ENCODE peak calls at places on chromosomes 4 and X, in eight cellular contexts. One of them, this sample, is unnamed.
A peak's percentile ranks its signal among the peaks of the same experiment; 100 is the strongest.

GRCh38 chr4:173647902-173648301 is 117.9 kb upstream of the HAND2 start:
- DNase-seq in fibroblast of lung: no peak
- DNase-seq in heart left ventricle: no peak
- DNase-seq in ovary: no peak
- DNase-seq in right atrium auricular region: no peak
- DNase-seq in body of pancreas: no peak
- DNase-seq in mammary epithelial cell: no peak
- DNase-seq in left ventricle myocardium inferior: no peak
- DNase-seq in this sample: no peak

GRCh38 chrX:10900585-10901289 is 210.4 kb upstream of the HCCS start:
- DNase-seq in mammary epithelial cell: peak; percentile 51
- DNase-seq in heart left ventricle: no peak
- DNase-seq in left ventricle myocardium inferior: no peak
- DNase-seq in ovary: no peak
- DNase-seq in body of pancreas: no peak
- DNase-seq in fibroblast of lung: peak; percentile 47
- DNase-seq in right atrium auricular region: no peak
- DNase-seq in this sample: no peak

GRCh38 chr4:182278729-182279128 is 35.5 kb downstream of the TENM3 start:
- DNase-seq in ovary: no peak
- DNase-seq in left ventricle myocardium inferior: no peak
- DNase-seq in body of pancreas: no peak
- DNase-seq in heart left ventricle: no peak
- DNase-seq in fibroblast of lung: no peak
- DNase-seq in mammary epithelial cell: no peak
- DNase-seq in right atrium auricular region: no peak
- DNase-seq in this sample: no peak

GRCh38 chr4:71456841-71457240 is 118.0 kb downstream of the SLC4A4 start:
- DNase-seq in left ventricle myocardium inferior: no peak
- DNase-seq in mammary epithelial cell: peak; percentile 60
- DNase-seq in ovary: no peak
- DNase-seq in body of pancreas: no peak
- DNase-seq in right atrium auricular region: no peak
- DNase-seq in heart left ventricle: peak; percentile 16
- DNase-seq in fibroblast of lung: peak; percentile 72
- DNase-seq in this sample: no peak

GRCh38 chrX:150546711-150547153 is 21.7 kb upstream of the MTM1 start:
- DNase-seq in body of pancreas: no peak
- DNase-seq in left ventricle myocardium inferior: no peak
- DNase-seq in mammary epithelial cell: no peak
- DNase-seq in right atrium auricular region: no peak
- DNase-seq in ovary: peak; percentile 55
- DNase-seq in heart left ventricle: no peak
- DNase-seq in fibroblast of lung: peak; percentile 4
- DNase-seq in this sample: no peak

GRCh38 chr4:159296061-159296460 is 193.2 kb downstream of the RAPGEF2 start:
- DNase-seq in left ventricle myocardium inferior: no peak
- DNase-seq in body of pancreas: no peak
- DNase-seq in mammary epithelial cell: peak; percentile 62
- DNase-seq in ovary: no peak
- DNase-seq in right atrium auricular region: no peak
- DNase-seq in heart left ventricle: no peak
- DNase-seq in fibroblast of lung: peak; percentile 63
- DNase-seq in this sample: no peak

GRCh38 chrX:19846995-19847790 is 40.2 kb downstream of the SH3KBP1 start:
- DNase-seq in heart left ventricle: no peak
- DNase-seq in ovary: peak; percentile 53
- DNase-seq in body of pancreas: peak; percentile 46
- DNase-seq in mammary epithelial cell: peak; percentile 65
- DNase-seq in left ventricle myocardium inferior: peak; percentile 23
- DNase-seq in fibroblast of lung: peak; percentile 80
- DNase-seq in right atrium auricular region: peak; percentile 62
- DNase-seq in this sample: no peak

GRCh38 chr4:80011636-80012236 is 61.3 kb downstream of the ANTXR2 start:
- DNase-seq in heart left ventricle: no peak
- DNase-seq in fibroblast of lung: peak; percentile 79
- DNase-seq in ovary: no peak
- DNase-seq in right atrium auricular region: no peak
- DNase-seq in left ventricle myocardium inferior: no peak
- DNase-seq in body of pancreas: no peak
- DNase-seq in mammary epithelial cell: no peak
- DNase-seq in this sample: no peak

GRCh38 chrX:136866337-136867095 is 14.0 kb downstream of the RBMX start:
- DNase-seq in right atrium auricular region: no peak
- DNase-seq in left ventricle myocardium inferior: no peak
- DNase-seq in mammary epithelial cell: no peak
- DNase-seq in body of pancreas: peak; percentile 5
- DNase-seq in heart left ventricle: no peak
- DNase-seq in fibroblast of lung: no peak
- DNase-seq in ovary: peak; percentile 43
- DNase-seq in this sample: no peak

GRCh38 chrX:13254076-13254785 is 65.6 kb downstream of the ATXN3L start:
- DNase-seq in right atrium auricular region: no peak
- DNase-seq in ovary: peak; percentile 36
- DNase-seq in mammary epithelial cell: peak; percentile 74
- DNase-seq in left ventricle myocardium inferior: no peak
- DNase-seq in body of pancreas: peak; percentile 52
- DNase-seq in fibroblast of lung: peak; percentile 36
- DNase-seq in heart left ventricle: no peak
- DNase-seq in this sample: no peak

GRCh38 chrX:94178145-94178790 is 504.3 kb downstream of the FAM133A start:
- DNase-seq in fibroblast of lung: no peak
- DNase-seq in heart left ventricle: no peak
- DNase-seq in left ventricle myocardium inferior: no peak
- DNase-seq in ovary: no peak
- DNase-seq in right atrium auricular region: no peak
- DNase-seq in body of pancreas: no peak
- DNase-seq in mammary epithelial cell: peak; percentile 72
- DNase-seq in this sample: no peak

GRCh38 chrX:151004085-151004484 is 20.9 kb downstream of the HMGB3 start:
- DNase-seq in heart left ventricle: no peak
- DNase-seq in body of pancreas: no peak
- DNase-seq in mammary epithelial cell: no peak
- DNase-seq in ovary: no peak
- DNase-seq in fibroblast of lung: no peak
- DNase-seq in left ventricle myocardium inferior: no peak
- DNase-seq in right atrium auricular region: no peak
- DNase-seq in this sample: no peak

GRCh38 chr4:40995850-40996249 is 218.5 kb downstream of the APBB2 start:
- DNase-seq in mammary epithelial cell: no peak
- DNase-seq in fibroblast of lung: peak; percentile 44
- DNase-seq in ovary: no peak
- DNase-seq in heart left ventricle: no peak
- DNase-seq in right atrium auricular region: no peak
- DNase-seq in left ventricle myocardium inferior: no peak
- DNase-seq in body of pancreas: no peak
- DNase-seq in this sample: no peak

GRCh38 chr4:119517361-119518229 is 111.0 kb downstream of the PDE5A start:
- DNase-seq in heart left ventricle: peak; percentile 21
- DNase-seq in right atrium auricular region: no peak
- DNase-seq in body of pancreas: no peak
- DNase-seq in left ventricle myocardium inferior: no peak
- DNase-seq in mammary epithelial cell: no peak
- DNase-seq in fibroblast of lung: peak; percentile 41
- DNase-seq in ovary: no peak
- DNase-seq in this sample: no peak

GRCh38 chr4:173924561-173924960 is 358.9 kb downstream of the FBXO8 start:
- DNase-seq in ovary: no peak
- DNase-seq in fibroblast of lung: no peak
- DNase-seq in body of pancreas: no peak
- DNase-seq in heart left ventricle: no peak
- DNase-seq in right atrium auricular region: no peak
- DNase-seq in left ventricle myocardium inferior: no peak
- DNase-seq in mammary epithelial cell: no peak
- DNase-seq in this sample: no peak

GRCh38 chr4:89823416-89823815 is 13.5 kb downstream of the SNCA start:
- DNase-seq in ovary: no peak
- DNase-seq in right atrium auricular region: no peak
- DNase-seq in fibroblast of lung: peak; percentile 53
- DNase-seq in left ventricle myocardium inferior: no peak
- DNase-seq in heart left ventricle: no peak
- DNase-seq in body of pancreas: no peak
- DNase-seq in mammary epithelial cell: no peak
- DNase-seq in this sample: no peak

GRCh38 chrX:80808854-80809493 is 703 bp downstream of the BRWD3 start:
- DNase-seq in left ventricle myocardium inferior: no peak
- DNase-seq in heart left ventricle: peak; percentile 18
- DNase-seq in mammary epithelial cell: peak; percentile 37
- DNase-seq in ovary: peak; percentile 40
- DNase-seq in right atrium auricular region: no peak
- DNase-seq in fibroblast of lung: peak; percentile 6
- DNase-seq in body of pancreas: peak; percentile 24
- DNase-seq in this sample: peak; percentile 45

GRCh38 chr4:76679691-76680090 is 218.3 kb downstream of the SOWAHB start:
- DNase-seq in fibroblast of lung: no peak
- DNase-seq in ovary: no peak
- DNase-seq in body of pancreas: no peak
- DNase-seq in left ventricle myocardium inferior: no peak
- DNase-seq in mammary epithelial cell: no peak
- DNase-seq in right atrium auricular region: no peak
- DNase-seq in heart left ventricle: no peak
- DNase-seq in this sample: no peak

GRCh38 chr4:154807042-154807630 is 26.1 kb downstream of the RBM46 start:
- DNase-seq in mammary epithelial cell: peak; percentile 38
- DNase-seq in heart left ventricle: no peak
- DNase-seq in fibroblast of lung: peak; percentile 75
- DNase-seq in body of pancreas: no peak
- DNase-seq in right atrium auricular region: no peak
- DNase-seq in ovary: no peak
- DNase-seq in left ventricle myocardium inferior: no peak
- DNase-seq in this sample: no peak

GRCh38 chr4:163071308-163071707 is 95.4 kb downstream of the NAF1 start:
- DNase-seq in left ventricle myocardium inferior: no peak
- DNase-seq in right atrium auricular region: no peak
- DNase-seq in mammary epithelial cell: no peak
- DNase-seq in heart left ventricle: no peak
- DNase-seq in body of pancreas: no peak
- DNase-seq in fibroblast of lung: peak; percentile 9
- DNase-seq in ovary: no peak
- DNase-seq in this sample: no peak

GRCh38 chrX:110280954-110281353 is 36.9 kb downstream of the AMMECR1 start:
- DNase-seq in fibroblast of lung: peak; percentile 71
- DNase-seq in mammary epithelial cell: no peak
- DNase-seq in ovary: no peak
- DNase-seq in body of pancreas: no peak
- DNase-seq in right atrium auricular region: no peak
- DNase-seq in heart left ventricle: no peak
- DNase-seq in left ventricle myocardium inferior: no peak
- DNase-seq in this sample: no peak
- H3K4me1 ChIP-seq in fibroblast of lung: peaks cover 13% of the 10 kb centered on the region
- H3K4me1 ChIP-seq in mammary epithelial cell: peaks cover 17% of the 10 kb centered on the region
- H3K4me1 ChIP-seq in ovary: no peaks in the 10 kb centered on the region
- H3K4me1 ChIP-seq in body of pancreas: peaks cover 27% of the 10 kb centered on the region
- H3K4me1 ChIP-seq in right atrium auricular region: no peaks in the 10 kb centered on the region
- H3K4me1 ChIP-seq in heart left ventricle: peaks cover 10% of the 10 kb centered on the region
- H3K4me1 ChIP-seq in left ventricle myocardium inferior: peaks cover 9% of the 10 kb centered on the region
- H3K4me1 ChIP-seq in this sample: no peaks in the 10 kb centered on the region

GRCh38 chrX:30870572-30870971 is 18.5 kb downstream of the TAB3 start:
- DNase-seq in ovary: no peak
- DNase-seq in heart left ventricle: no peak
- DNase-seq in body of pancreas: no peak
- DNase-seq in fibroblast of lung: no peak
- DNase-seq in right atrium auricular region: no peak
- DNase-seq in mammary epithelial cell: no peak
- DNase-seq in left ventricle myocardium inferior: no peak
- DNase-seq in this sample: no peak

GRCh38 chrX:30863969-30864368 is 25.1 kb downstream of the TAB3 start:
- DNase-seq in left ventricle myocardium inferior: peak; percentile 22
- DNase-seq in ovary: no peak
- DNase-seq in right atrium auricular region: no peak
- DNase-seq in body of pancreas: peak; percentile 2
- DNase-seq in heart left ventricle: peak; percentile 19
- DNase-seq in mammary epithelial cell: no peak
- DNase-seq in fibroblast of lung: peak; percentile 19
- DNase-seq in this sample: no peak

GRCh38 chrX:30865612-30866011 is 23.4 kb downstream of the TAB3 start:
- DNase-seq in fibroblast of lung: no peak
- DNase-seq in body of pancreas: no peak
- DNase-seq in mammary epithelial cell: no peak
- DNase-seq in heart left ventricle: no peak
- DNase-seq in right atrium auricular region: no peak
- DNase-seq in ovary: no peak
- DNase-seq in left ventricle myocardium inferior: no peak
- DNase-seq in this sample: no peak

GRCh38 chrX:30864383-30864785 is 24.7 kb downstream of the TAB3 start:
- DNase-seq in heart left ventricle: no peak
- DNase-seq in fibroblast of lung: peak; percentile 3
- DNase-seq in ovary: no peak
- DNase-seq in mammary epithelial cell: no peak
- DNase-seq in body of pancreas: peak; percentile 13
- DNase-seq in left ventricle myocardium inferior: no peak
- DNase-seq in right atrium auricular region: no peak
- DNase-seq in this sample: no peak

GRCh38 chrX:30865020-30865419 is 24.0 kb downstream of the TAB3 start:
- DNase-seq in fibroblast of lung: no peak
- DNase-seq in right atrium auricular region: no peak
- DNase-seq in left ventricle myocardium inferior: no peak
- DNase-seq in ovary: no peak
- DNase-seq in heart left ventricle: no peak
- DNase-seq in body of pancreas: peak; percentile 2
- DNase-seq in mammary epithelial cell: peak; percentile 21
- DNase-seq in this sample: no peak
- TF ChIP-seq CTCF in fibroblast of lung: peak; percentile 10
- TF ChIP-seq CTCF in right atrium auricular region: no peak
- TF ChIP-seq CTCF in left ventricle myocardium inferior: no peak
- TF ChIP-seq CTCF in ovary: no peak
- TF ChIP-seq CTCF in heart left ventricle: no peak
- TF ChIP-seq CTCF in body of pancreas: no peak
- TF ChIP-seq CTCF in mammary epithelial cell: peak; percentile 42
- TF ChIP-seq CTCF in this sample: peak; percentile 1

DNA sequence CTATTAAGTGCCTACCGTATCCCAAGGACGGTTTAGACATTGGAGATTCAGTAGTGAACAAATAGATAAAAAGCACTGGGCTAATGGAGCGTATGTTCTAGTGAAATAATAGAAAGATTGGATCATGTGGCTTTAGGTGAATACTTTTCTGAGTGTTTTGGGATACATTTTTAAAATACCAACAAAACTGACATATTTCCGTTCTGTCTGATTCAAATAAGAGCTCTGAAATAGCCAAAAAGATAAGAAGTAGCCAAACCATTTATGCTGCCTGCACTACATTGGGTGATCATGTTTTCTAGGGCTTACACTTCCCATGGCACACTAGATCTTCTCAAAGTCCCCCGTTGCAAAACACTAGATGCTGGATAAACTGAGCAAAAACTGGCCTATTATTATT is 14.2 kb downstream of the IGFBP7 start:
- DNase-seq in right atrium auricular region: no peak
- DNase-seq in mammary epithelial cell: no peak
- DNase-seq in ovary: no peak
- DNase-seq in fibroblast of lung: no peak
- DNase-seq in heart left ventricle: no peak
- DNase-seq in body of pancreas: no peak
- DNase-seq in left ventricle myocardium inferior: no peak
- DNase-seq in this sample: no peak
- H3K4me1 ChIP-seq in right atrium auricular region: peaks cover 78% of the 10 kb centered on the region
- H3K4me1 ChIP-seq in mammary epithelial cell: peaks cover 12% of the 10 kb centered on the region
- H3K4me1 ChIP-seq in ovary: peaks cover 21% of the 10 kb centered on the region
- H3K4me1 ChIP-seq in fibroblast of lung: peaks cover 12% of the 10 kb centered on the region
- H3K4me1 ChIP-seq in heart left ventricle: peaks cover 98% of the 10 kb centered on the region
- H3K4me1 ChIP-seq in body of pancreas: peaks cover 11% of the 10 kb centered on the region
- H3K4me1 ChIP-seq in left ventricle myocardium inferior: peaks cover 100% of the 10 kb centered on the region
- H3K4me1 ChIP-seq in this sample: no peaks in the 10 kb centered on the region

GRCh38 chrX:15594371-15594770 is 6.4 kb downstream of the ACE2 start:
- DNase-seq in right atrium auricular region: no peak
- DNase-seq in fibroblast of lung: no peak
- DNase-seq in left ventricle myocardium inferior: no peak
- DNase-seq in mammary epithelial cell: no peak
- DNase-seq in ovary: no peak
- DNase-seq in heart left ventricle: no peak
- DNase-seq in body of pancreas: no peak
- DNase-seq in this sample: no peak
- TF ChIP-seq CTCF in right atrium auricular region: no peak
- TF ChIP-seq CTCF in fibroblast of lung: no peak
- TF ChIP-seq CTCF in left ventricle myocardium inferior: peak; percentile 44
- TF ChIP-seq CTCF in mammary epithelial cell: peak; percentile 74
- TF ChIP-seq CTCF in ovary: no peak
- TF ChIP-seq CTCF in heart left ventricle: peak; percentile 21
- TF ChIP-seq CTCF in body of pancreas: no peak
- TF ChIP-seq CTCF in this sample: peak; percentile 30

This sample was measured in right lobe of liver.